ENCODE peak calls at places on chromosomes 2 and 18, in eight cellular contexts. C, T, O, Q, M, A, U and P are unnamed samples.

GRCh38 chr2:235343869-235344268 is 150.0 kb upstream of the AGAP1 start:
- DNase-seq in C (peak; percentile 64), T (no peak), O (peak; percentile 64), Q (no peak), M (no peak), A (no peak), U (no peak), P (peak; percentile 6)

GRCh38 chr2:231104115-231104713 is 20.6 kb downstream of the HTR2B start:
- DNase-seq in C (peak; percentile 33), T (no peak), O (peak; percentile 69), Q (peak; percentile 78), M (peak; percentile 57), A (peak; percentile 57), U (peak; percentile 24), P (peak; percentile 83)

GRCh38 chr18:22466608-22467390 is 49.1 kb upstream of the CTAGE1 start:
- DNase-seq in C (peak; percentile 89), T (no peak), O (peak; percentile 86), Q (no peak), M (no peak), A (no peak), U (no peak), P (peak; percentile 73)

GRCh38 chr2:96389728-96390127 is 54.2 kb downstream of the NCAPH start:
- DNase-seq in C (no peak), T (no peak), O (no peak), Q (no peak), M (no peak), A (no peak), U (no peak), P (no peak)

GRCh38 chr2:25161055-25161781 is 7.2 kb downstream of the POMC start:
- DNase-seq in C (peak; percentile 10), T (no peak), O (peak; percentile 17), Q (peak; percentile 77), M (no peak), A (peak; percentile 23), U (no peak), P (peak; percentile 16)

GRCh38 chr2:74585406-74586182 is 31.1 kb downstream of the DOK1 start:
- DNase-seq in C (no peak), T (no peak), O (no peak), Q (no peak), M (no peak), A (peak; percentile 21), U (no peak), P (peak; percentile 36)

GRCh38 chr2:81266106-81266505 is 961.6 kb upstream of the LRRTM1 start:
- DNase-seq in C (no peak), T (no peak), O (no peak), Q (peak; percentile 68), M (peak; percentile 45), A (no peak), U (no peak), P (no peak)

GRCh38 chr18:9916067-9916684 is 2.4 kb downstream of the VAPA start:
- DNase-seq in C (no peak), T (no peak), O (peak; percentile 36), Q (peak; percentile 47), M (no peak), A (no peak), U (no peak), P (peak; percentile 56)

GRCh38 chr2:136211671-136212070 is 93.7 kb upstream of the CXCR4 start:
- DNase-seq in C (no peak), T (no peak), O (no peak), Q (no peak), M (no peak), A (no peak), U (no peak), P (no peak)

GRCh38 chr2:55876425-55877084 is 47.0 kb downstream of the EFEMP1 start:
- DNase-seq in C (no peak), T (no peak), O (peak; percentile 49), Q (no peak), M (no peak), A (no peak), U (no peak), P (no peak)

GRCh38 chr2:191857406-191857805 is 10.5 kb upstream of the CAVIN2 start:
- DNase-seq in C (peak; percentile 82), T (no peak), O (peak; percentile 47), Q (no peak), M (no peak), A (no peak), U (no peak), P (peak; percentile 60)

GRCh38 chr2:112829247-112829646 is 7.3 kb downstream of the IL1B start:
- DNase-seq in C (no peak), T (no peak), O (peak; percentile 18), Q (no peak), M (no peak), A (no peak), U (no peak), P (no peak)

GRCh38 chr2:44103643-44104038 is 65.0 kb upstream of the PPM1B start:
- DNase-seq in C (no peak), T (no peak), O (no peak), Q (no peak), M (no peak), A (no peak), U (no peak), P (no peak)

GRCh38 chr2:232876071-232876977 is 6.3 kb downstream of the SNORC start:
- DNase-seq in C (no peak), T (no peak), O (no peak), Q (peak; percentile 65), M (peak; percentile 57), A (peak; percentile 13), U (no peak), P (no peak)

GRCh38 chr18:38563396-38563980 is 997.9 kb upstream of the CELF4 start:
- DNase-seq in C (no peak), T (no peak), O (no peak), Q (no peak), M (no peak), A (no peak), U (no peak), P (no peak)

GRCh38 chr18:7601249-7601620 is 34.1 kb downstream of the PTPRM start:
- DNase-seq in C (peak; percentile 90), T (no peak), O (peak; percentile 70), Q (peak; percentile 48), M (no peak), A (no peak), U (no peak), P (peak; percentile 26)

GRCh38 chr2:45432406-45432805 is 178.7 kb downstream of the SRBD1 start:
- DNase-seq in C (no peak), T (no peak), O (peak; percentile 52), Q (no peak), M (no peak), A (no peak), U (no peak), P (peak; percentile 35)

GRCh38 chr2:200812122-200813022 is 662 bp downstream of the BZW1 start:
- DNase-seq in C (peak; percentile 40), T (peak; percentile 53), O (peak; percentile 67), Q (peak; percentile 60), M (peak; percentile 85), A (peak; percentile 52), U (no peak), P (peak; percentile 62)

GRCh38 chr2:200811336-200812121 is at the start of gene BZW1:
- DNase-seq in C (peak; percentile 89), T (peak; percentile 94), O (peak; percentile 96), Q (peak; percentile 98), M (peak; percentile 98), A (peak; percentile 91), U (peak; percentile 86), P (peak; percentile 98)

GRCh38 chr2:200810967-200811335 is 759 bp upstream of the BZW1 start:
- DNase-seq in C (no peak), T (no peak), O (no peak), Q (no peak), M (no peak), A (peak; percentile 24), U (no peak), P (no peak)

GRCh38 chr2:200809506-200810251 is 2.0 kb upstream of the BZW1 start:
- DNase-seq in C (no peak), T (no peak), O (no peak), Q (no peak), M (no peak), A (no peak), U (no peak), P (peak; percentile 42)

GRCh38 chr2:200810252-200810650 is 1.5 kb upstream of the BZW1 start:
- DNase-seq in C (peak; percentile 84), T (no peak), O (peak; percentile 87), Q (no peak), M (no peak), A (no peak), U (no peak), P (peak; percentile 83)
- H3K4me3 ChIP-seq in C (peak overlapping the region; percentile 59), T (peak overlapping the region; percentile 89), O (peak overlapping the region; percentile 66), Q (peak overlapping the region; percentile 92), M (no peak overlapping the region), A (no peak overlapping the region), U (no peak overlapping the region), P (peak overlapping the region; percentile 85)

GRCh38 chr2:226813148-226813701 is 13.6 kb upstream of the IRS1 start:
- DNase-seq in C (no peak), T (no peak), O (no peak), Q (peak; percentile 67), M (no peak), A (no peak), U (no peak), P (no peak)
- TF ChIP-seq CTCF in C (peak; percentile 51), T (peak; percentile 59), O (peak; percentile 59), Q (peak; percentile 92), M (peak; percentile 45), A (no peak), U (peak; percentile 84), P (peak; percentile 70)

GRCh38 chr2:69465513-69466456 is 28.6 kb upstream of the NFU1 start:
- DNase-seq in C (no peak), T (no peak), O (no peak), Q (no peak), M (no peak), A (peak; percentile 25), U (no peak), P (peak; percentile 57)
- H3K4me3 ChIP-seq in C (no peak overlapping the region), T (no peak overlapping the region), O (no peak overlapping the region), Q (no peak overlapping the region), M (no peak overlapping the region), A (no peak overlapping the region), U (no peak overlapping the region), P (no peak overlapping the region)

GRCh38 chr2:200179201-200179600 is 127.3 kb upstream of the SPATS2L start:
- DNase-seq in C (no peak), T (no peak), O (no peak), Q (no peak), M (no peak), A (no peak), U (no peak), P (no peak)

GRCh38 chr2:200177971-200178911 is 128.3 kb upstream of the SPATS2L start:
- DNase-seq in C (peak; percentile 74), T (peak; percentile 62), O (peak; percentile 75), Q (no peak), M (no peak), A (peak; percentile 18), U (no peak), P (no peak)

GRCh38 chr2:200184748-200185574 is 121.5 kb upstream of the SPATS2L start:
- DNase-seq in C (no peak), T (no peak), O (no peak), Q (no peak), M (no peak), A (no peak), U (no peak), P (no peak)

GRCh38 chr2:200181732-200182131 is 124.8 kb upstream of the SPATS2L start:
- DNase-seq in C (no peak), T (no peak), O (no peak), Q (no peak), M (no peak), A (no peak), U (no peak), P (no peak)

DNA sequence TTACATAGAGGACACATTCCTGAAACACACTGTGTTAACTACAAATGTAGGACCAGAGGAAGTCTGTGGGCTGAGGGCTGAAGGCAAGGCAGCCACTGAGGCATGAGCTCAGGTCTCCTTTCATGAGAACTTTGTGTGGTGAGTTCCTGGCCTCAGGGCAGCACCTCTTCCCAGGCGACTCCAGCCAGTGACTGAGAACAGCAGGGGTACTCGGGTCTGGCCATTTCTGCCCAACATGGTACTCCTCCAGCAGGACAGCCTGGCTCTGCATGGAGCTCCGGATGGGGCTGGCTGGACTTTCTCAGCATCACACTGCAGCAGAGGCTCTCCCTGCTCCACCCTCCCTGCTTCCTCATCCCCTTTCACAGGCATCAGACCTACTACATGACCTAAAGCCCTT is 125.5 kb upstream of the SPATS2L start:
- DNase-seq in C (no peak), T (no peak), O (no peak), Q (no peak), M (no peak), A (no peak), U (no peak), P (no peak)
- TF ChIP-seq CTCF in C (no peak), T (no peak), O (no peak), Q (no peak), M (no peak), A (no peak), U (no peak), P (no peak)